ENCODE peak calls at places on chromosomes 12 and 14, in four cellular contexts. One of them, this sample, is unnamed.

GRCh38 chr14:99072433-99072832 is 199.6 kb downstream of the BCL11B start:
- DNase-seq in fibroblast of pulmonary artery: no peak
- DNase-seq in stimulated activated CD4-positive, alpha-beta T cell treated with anti-CD3 and anti-CD28 coated beads, Interleukin-2, amount 100 ng/mL, for 48 hours: no peak
- DNase-seq in kidney glomerular epithelial cell: no peak
- DNase-seq in this sample: no peak

GRCh38 chr12:46698003-46698402 is 127.8 kb downstream of the SLC38A4 start:
- DNase-seq in fibroblast of pulmonary artery: no peak
- DNase-seq in stimulated activated CD4-positive, alpha-beta T cell treated with anti-CD3 and anti-CD28 coated beads, Interleukin-2, amount 100 ng/mL, for 48 hours: no peak
- DNase-seq in kidney glomerular epithelial cell: no peak
- DNase-seq in this sample: no peak

GRCh38 chr12:52977195-52977594 is 28.3 kb downstream of the KRT18 start:
- DNase-seq in fibroblast of pulmonary artery: no peak
- DNase-seq in stimulated activated CD4-positive, alpha-beta T cell treated with anti-CD3 and anti-CD28 coated beads, Interleukin-2, amount 100 ng/mL, for 48 hours: no peak
- DNase-seq in kidney glomerular epithelial cell: no peak
- DNase-seq in this sample: no peak

GRCh38 chr14:53389207-53389606 is 236.1 kb upstream of the DDHD1 start:
- DNase-seq in fibroblast of pulmonary artery: peak
- DNase-seq in stimulated activated CD4-positive, alpha-beta T cell treated with anti-CD3 and anti-CD28 coated beads, Interleukin-2, amount 100 ng/mL, for 48 hours: no peak
- DNase-seq in kidney glomerular epithelial cell: no peak
- DNase-seq in this sample: no peak

GRCh38 chr12:78398750-78399149 is 465.8 kb upstream of the SYT1 start:
- DNase-seq in fibroblast of pulmonary artery: peak
- DNase-seq in stimulated activated CD4-positive, alpha-beta T cell treated with anti-CD3 and anti-CD28 coated beads, Interleukin-2, amount 100 ng/mL, for 48 hours: no peak
- DNase-seq in kidney glomerular epithelial cell: no peak
- DNase-seq in this sample: peak

GRCh38 chr14:60537663-60538062 is 28.7 kb downstream of the SIX6 start:
- DNase-seq in fibroblast of pulmonary artery: no peak
- DNase-seq in stimulated activated CD4-positive, alpha-beta T cell treated with anti-CD3 and anti-CD28 coated beads, Interleukin-2, amount 100 ng/mL, for 48 hours: no peak
- DNase-seq in kidney glomerular epithelial cell: no peak
- DNase-seq in this sample: no peak

GRCh38 chr12:1804545-1805332 is 15.6 kb upstream of the LRTM2 start:
- DNase-seq in fibroblast of pulmonary artery: peak
- DNase-seq in stimulated activated CD4-positive, alpha-beta T cell treated with anti-CD3 and anti-CD28 coated beads, Interleukin-2, amount 100 ng/mL, for 48 hours: peak
- DNase-seq in kidney glomerular epithelial cell: peak
- DNase-seq in this sample: peak

GRCh38 chr12:126873701-126874100 is 1393.3 kb upstream of the TMEM132C start:
- DNase-seq in fibroblast of pulmonary artery: no peak
- DNase-seq in stimulated activated CD4-positive, alpha-beta T cell treated with anti-CD3 and anti-CD28 coated beads, Interleukin-2, amount 100 ng/mL, for 48 hours: no peak
- DNase-seq in kidney glomerular epithelial cell: no peak
- DNase-seq in this sample: no peak

GRCh38 chr12:40689576-40689975 is 2.7 kb upstream of the CNTN1 start:
- DNase-seq in fibroblast of pulmonary artery: no peak
- DNase-seq in stimulated activated CD4-positive, alpha-beta T cell treated with anti-CD3 and anti-CD28 coated beads, Interleukin-2, amount 100 ng/mL, for 48 hours: no peak
- DNase-seq in kidney glomerular epithelial cell: no peak
- DNase-seq in this sample: no peak

GRCh38 chr12:22588817-22589216 is 36.2 kb upstream of the ETNK1 start:
- DNase-seq in fibroblast of pulmonary artery: no peak
- DNase-seq in stimulated activated CD4-positive, alpha-beta T cell treated with anti-CD3 and anti-CD28 coated beads, Interleukin-2, amount 100 ng/mL, for 48 hours: no peak
- DNase-seq in kidney glomerular epithelial cell: no peak
- DNase-seq in this sample: no peak

GRCh38 chr12:117148642-117149041 is 41.6 kb downstream of the FBXO21 start:
- DNase-seq in fibroblast of pulmonary artery: no peak
- DNase-seq in stimulated activated CD4-positive, alpha-beta T cell treated with anti-CD3 and anti-CD28 coated beads, Interleukin-2, amount 100 ng/mL, for 48 hours: no peak
- DNase-seq in kidney glomerular epithelial cell: no peak
- DNase-seq in this sample: no peak

GRCh38 chr12:26044007-26044394 is 80.8 kb downstream of the BHLHE41 start:
- DNase-seq in fibroblast of pulmonary artery: peak
- DNase-seq in stimulated activated CD4-positive, alpha-beta T cell treated with anti-CD3 and anti-CD28 coated beads, Interleukin-2, amount 100 ng/mL, for 48 hours: no peak
- DNase-seq in kidney glomerular epithelial cell: no peak
- DNase-seq in this sample: no peak

GRCh38 chr12:103928736-103929050 is 1.5 kb upstream of the HSP90B1 start:
- DNase-seq in fibroblast of pulmonary artery: no peak
- DNase-seq in stimulated activated CD4-positive, alpha-beta T cell treated with anti-CD3 and anti-CD28 coated beads, Interleukin-2, amount 100 ng/mL, for 48 hours: peak
- DNase-seq in kidney glomerular epithelial cell: no peak
- DNase-seq in this sample: no peak

GRCh38 chr12:40016960-40017359 is 88.9 kb downstream of the SLC2A13 start:
- DNase-seq in fibroblast of pulmonary artery: peak
- DNase-seq in stimulated activated CD4-positive, alpha-beta T cell treated with anti-CD3 and anti-CD28 coated beads, Interleukin-2, amount 100 ng/mL, for 48 hours: no peak
- DNase-seq in kidney glomerular epithelial cell: no peak
- DNase-seq in this sample: peak

GRCh38 chr12:119990382-119990874 is 1.4 kb downstream of the BICDL1 start:
- DNase-seq in fibroblast of pulmonary artery: no peak
- DNase-seq in stimulated activated CD4-positive, alpha-beta T cell treated with anti-CD3 and anti-CD28 coated beads, Interleukin-2, amount 100 ng/mL, for 48 hours: peak
- DNase-seq in kidney glomerular epithelial cell: no peak
- DNase-seq in this sample: no peak

GRCh38 chr14:66403183-66403582 is 83.0 kb upstream of the CCDC196 start:
- DNase-seq in fibroblast of pulmonary artery: peak
- DNase-seq in stimulated activated CD4-positive, alpha-beta T cell treated with anti-CD3 and anti-CD28 coated beads, Interleukin-2, amount 100 ng/mL, for 48 hours: no peak
- DNase-seq in kidney glomerular epithelial cell: peak
- DNase-seq in this sample: peak

GRCh38 chr12:11830298-11830937 is 180.9 kb downstream of the ETV6 start:
- DNase-seq in fibroblast of pulmonary artery: no peak
- DNase-seq in stimulated activated CD4-positive, alpha-beta T cell treated with anti-CD3 and anti-CD28 coated beads, Interleukin-2, amount 100 ng/mL, for 48 hours: no peak
- DNase-seq in kidney glomerular epithelial cell: no peak
- DNase-seq in this sample: no peak

GRCh38 chr12:131353826-131354225 is 357.1 kb upstream of the SFSWAP start:
- DNase-seq in fibroblast of pulmonary artery: no peak
- DNase-seq in stimulated activated CD4-positive, alpha-beta T cell treated with anti-CD3 and anti-CD28 coated beads, Interleukin-2, amount 100 ng/mL, for 48 hours: no peak
- DNase-seq in kidney glomerular epithelial cell: no peak
- DNase-seq in this sample: no peak

GRCh38 chr12:68291396-68292036 is 38.1 kb upstream of the IL22 start:
- DNase-seq in fibroblast of pulmonary artery: no peak
- DNase-seq in stimulated activated CD4-positive, alpha-beta T cell treated with anti-CD3 and anti-CD28 coated beads, Interleukin-2, amount 100 ng/mL, for 48 hours: no peak
- DNase-seq in kidney glomerular epithelial cell: no peak
- DNase-seq in this sample: no peak